ENCODE peak calls at places on chromosomes 1 and 21, in eight cellular contexts. N, O, R, X, M, H, G and D are unnamed samples.

GRCh38 chr1:85283475-85284199 is 7.2 kb upstream of the BCL10 start:
- DNase-seq in G (no peak), H (no peak), O (no peak), N (no peak), M (no peak), R (no peak), X (peak), D (no peak)

GRCh38 chr1:7827134-7827955 is 25.5 kb downstream of the UTS2 start:
- DNase-seq in X (no peak), M (no peak), H (peak), G (no peak), R (peak), O (no peak), N (no peak), D (no peak)

GRCh38 chr1:200660719-200661118 is 9.0 kb downstream of the DDX59 start:
- DNase-seq in G (no peak), H (no peak), M (no peak), X (peak), R (no peak), N (no peak), O (no peak), D (no peak)

GRCh38 chr1:96882096-96882495 is 160.5 kb downstream of the PTBP2 start:
- DNase-seq in R (no peak), H (peak), O (no peak), M (no peak), G (no peak), N (no peak), X (no peak), D (no peak)

GRCh38 chr1:29854700-29855276 is 618.5 kb downstream of the PTPRU start:
- DNase-seq in O (peak), G (no peak), X (no peak), M (no peak), R (no peak), N (no peak), H (no peak), D (no peak)

GRCh38 chr1:178513278-178513983 is 522 bp downstream of the TEX35 start:
- DNase-seq in N (no peak), M (no peak), R (no peak), H (no peak), O (peak), X (no peak), G (peak), D (no peak)

GRCh38 chr21:36188081-36188681 is 31.6 kb downstream of the DOP1B start:
- DNase-seq in H (no peak), O (peak), G (no peak), N (peak), M (no peak), X (no peak), R (no peak), D (no peak)

GRCh38 chr1:87167855-87168630 is 160.6 kb upstream of the LMO4 start:
- DNase-seq in N (no peak), G (no peak), R (no peak), O (no peak), M (no peak), X (no peak), H (no peak), D (no peak)

GRCh38 chr1:36609241-36610027 is 126.7 kb upstream of the CSF3R start:
- DNase-seq in N (peak), O (no peak), G (peak), M (peak), H (peak), X (no peak), R (no peak), D (no peak)

GRCh38 chr1:197998110-197998509 is 80.9 kb downstream of the LHX9 start:
- DNase-seq in O (no peak), X (no peak), H (no peak), G (no peak), M (no peak), R (no peak), N (no peak), D (no peak)

GRCh38 chr1:88779880-88780279 is 95.8 kb downstream of the PKN2 start:
- DNase-seq in X (no peak), R (no peak), M (no peak), H (no peak), G (no peak), O (no peak), N (no peak), D (no peak)

GRCh38 chr1:231353086-231353485 is 15.0 kb downstream of the SPRTN start:
- DNase-seq in X (no peak), G (no peak), R (no peak), M (no peak), N (no peak), H (no peak), O (no peak), D (no peak)